ENCODE peak calls at places on chromosomes 4 and X, in nine cellular contexts. One of them, this sample, is unnamed.

GRCh38 chr4:61740950-61741638 is 541.0 kb downstream of the ADGRL3 start:
- DNase-seq in upper lobe of left lung: no peak
- DNase-seq in transverse colon: no peak
- DNase-seq in HepG2: no peak
- DNase-seq in K562: no peak
- DNase-seq in esophagus muscularis mucosa: no peak
- DNase-seq in ovary: no peak
- DNase-seq in sigmoid colon: no peak
- DNase-seq in tibial nerve: no peak
- DNase-seq in this sample: no peak

GRCh38 chrX:132490086-132490419 is 1.2 kb upstream of the MBNL3 start:
- DNase-seq in upper lobe of left lung: no peak
- DNase-seq in transverse colon: peak; percentile 18
- DNase-seq in HepG2: peak; percentile 41
- DNase-seq in K562: no peak
- DNase-seq in esophagus muscularis mucosa: no peak
- DNase-seq in ovary: no peak
- DNase-seq in sigmoid colon: no peak
- DNase-seq in tibial nerve: no peak
- DNase-seq in this sample: no peak

GRCh38 chrX:2933125-2933900 is 4.2 kb upstream of the ARSD start:
- DNase-seq in upper lobe of left lung: peak; percentile 28
- DNase-seq in transverse colon: peak; percentile 46
- DNase-seq in HepG2: no peak
- DNase-seq in K562: no peak
- DNase-seq in esophagus muscularis mucosa: no peak
- DNase-seq in ovary: no peak
- DNase-seq in sigmoid colon: no peak
- DNase-seq in tibial nerve: no peak
- DNase-seq in this sample: no peak

GRCh38 chrX:129823115-129823514 is 20.6 kb downstream of the ZDHHC9 start:
- DNase-seq in upper lobe of left lung: peak; percentile 26
- DNase-seq in transverse colon: peak; percentile 38
- DNase-seq in HepG2: no peak
- DNase-seq in K562: peak; percentile 48
- DNase-seq in esophagus muscularis mucosa: no peak
- DNase-seq in ovary: peak; percentile 29
- DNase-seq in sigmoid colon: no peak
- DNase-seq in tibial nerve: no peak
- DNase-seq in this sample: peak; percentile 33

GRCh38 chrX:44770111-44770510 is 73.7 kb upstream of the DUSP21 start:
- DNase-seq in upper lobe of left lung: no peak
- DNase-seq in transverse colon: no peak
- DNase-seq in HepG2: no peak
- DNase-seq in K562: no peak
- DNase-seq in esophagus muscularis mucosa: no peak
- DNase-seq in ovary: no peak
- DNase-seq in sigmoid colon: no peak
- DNase-seq in tibial nerve: no peak
- DNase-seq in this sample: no peak

GRCh38 chrX:9253211-9253610 is 211.6 kb upstream of the TBL1X start:
- DNase-seq in upper lobe of left lung: no peak
- DNase-seq in transverse colon: no peak
- DNase-seq in HepG2: no peak
- DNase-seq in K562: no peak
- DNase-seq in esophagus muscularis mucosa: no peak
- DNase-seq in ovary: no peak
- DNase-seq in sigmoid colon: no peak
- DNase-seq in tibial nerve: no peak
- DNase-seq in this sample: no peak

GRCh38 chr4:141642068-141642467 is 5.7 kb downstream of the IL15 start:
- DNase-seq in upper lobe of left lung: no peak
- DNase-seq in transverse colon: no peak
- DNase-seq in HepG2: no peak
- DNase-seq in K562: no peak
- DNase-seq in esophagus muscularis mucosa: no peak
- DNase-seq in ovary: no peak
- DNase-seq in sigmoid colon: no peak
- DNase-seq in tibial nerve: no peak
- DNase-seq in this sample: no peak

GRCh38 chr4:16083217-16084191 is at the start of gene PROM1:
- DNase-seq in upper lobe of left lung: no peak
- DNase-seq in transverse colon: peak; percentile 60
- DNase-seq in HepG2: peak; percentile 3
- DNase-seq in K562: no peak
- DNase-seq in esophagus muscularis mucosa: peak; percentile 87
- DNase-seq in ovary: no peak
- DNase-seq in sigmoid colon: no peak
- DNase-seq in tibial nerve: no peak
- DNase-seq in this sample: peak; percentile 44

GRCh38 chr4:1360423-1361283 is 13.6 kb downstream of the UVSSA start:
- DNase-seq in upper lobe of left lung: no peak
- DNase-seq in transverse colon: no peak
- DNase-seq in HepG2: peak; percentile 68
- DNase-seq in K562: no peak
- DNase-seq in esophagus muscularis mucosa: no peak
- DNase-seq in ovary: peak; percentile 77
- DNase-seq in sigmoid colon: no peak
- DNase-seq in tibial nerve: no peak
- DNase-seq in this sample: no peak

GRCh38 chrX:120316587-120317283 is 5.5 kb upstream of the TMEM255A start:
- DNase-seq in upper lobe of left lung: no peak
- DNase-seq in transverse colon: no peak
- DNase-seq in HepG2: no peak
- DNase-seq in K562: no peak
- DNase-seq in esophagus muscularis mucosa: no peak
- DNase-seq in ovary: no peak
- DNase-seq in sigmoid colon: no peak
- DNase-seq in tibial nerve: no peak
- DNase-seq in this sample: no peak

GRCh38 chrX:12866451-12867377 is at the start of gene TLR7:
- DNase-seq in upper lobe of left lung: no peak
- DNase-seq in transverse colon: no peak
- DNase-seq in HepG2: no peak
- DNase-seq in K562: no peak
- DNase-seq in esophagus muscularis mucosa: no peak
- DNase-seq in ovary: no peak
- DNase-seq in sigmoid colon: no peak
- DNase-seq in tibial nerve: no peak
- DNase-seq in this sample: no peak

GRCh38 chrX:135421932-135422809 is at the start of gene SMIM10L2A:
- DNase-seq in upper lobe of left lung: no peak
- DNase-seq in transverse colon: no peak
- DNase-seq in HepG2: no peak
- DNase-seq in K562: peak; percentile 13
- DNase-seq in esophagus muscularis mucosa: no peak
- DNase-seq in ovary: no peak
- DNase-seq in sigmoid colon: no peak
- DNase-seq in tibial nerve: no peak
- DNase-seq in this sample: no peak

GRCh38 chr4:8832130-8832930 is 39.3 kb downstream of the HMX1 start:
- DNase-seq in upper lobe of left lung: peak; percentile 10
- DNase-seq in transverse colon: peak; percentile 1
- DNase-seq in HepG2: no peak
- DNase-seq in K562: no peak
- DNase-seq in esophagus muscularis mucosa: no peak
- DNase-seq in ovary: no peak
- DNase-seq in sigmoid colon: peak; percentile 40
- DNase-seq in tibial nerve: no peak
- DNase-seq in this sample: peak; percentile 20

GRCh38 chrX:9566150-9566621 is 101.3 kb downstream of the TBL1X start:
- DNase-seq in upper lobe of left lung: peak; percentile 41
- DNase-seq in transverse colon: peak; percentile 51
- DNase-seq in HepG2: peak; percentile 65
- DNase-seq in K562: peak; percentile 8
- DNase-seq in esophagus muscularis mucosa: no peak
- DNase-seq in ovary: peak; percentile 76
- DNase-seq in sigmoid colon: peak; percentile 83
- DNase-seq in tibial nerve: peak; percentile 16
- DNase-seq in this sample: peak; percentile 43

GRCh38 chrX:150365051-150365952 is 2.2 kb downstream of the MAMLD1 start:
- DNase-seq in upper lobe of left lung: peak; percentile 61
- DNase-seq in transverse colon: peak; percentile 65
- DNase-seq in HepG2: no peak
- DNase-seq in K562: peak; percentile 47
- DNase-seq in esophagus muscularis mucosa: no peak
- DNase-seq in ovary: peak; percentile 87
- DNase-seq in sigmoid colon: peak; percentile 87
- DNase-seq in tibial nerve: peak; percentile 56
- DNase-seq in this sample: peak; percentile 64

GRCh38 chr4:23819041-23819511 is 70.8 kb downstream of the PPARGC1A start:
- DNase-seq in upper lobe of left lung: no peak
- DNase-seq in transverse colon: no peak
- DNase-seq in HepG2: no peak
- DNase-seq in K562: no peak
- DNase-seq in esophagus muscularis mucosa: no peak
- DNase-seq in ovary: no peak
- DNase-seq in sigmoid colon: no peak
- DNase-seq in tibial nerve: no peak
- DNase-seq in this sample: no peak

GRCh38 chr4:55947254-55947882 is 1.4 kb upstream of the CEP135 start:
- DNase-seq in upper lobe of left lung: no peak
- DNase-seq in transverse colon: peak; percentile 13
- DNase-seq in HepG2: no peak
- DNase-seq in K562: no peak
- DNase-seq in esophagus muscularis mucosa: no peak
- DNase-seq in ovary: no peak
- DNase-seq in sigmoid colon: no peak
- DNase-seq in tibial nerve: no peak
- DNase-seq in this sample: no peak

DNA sequence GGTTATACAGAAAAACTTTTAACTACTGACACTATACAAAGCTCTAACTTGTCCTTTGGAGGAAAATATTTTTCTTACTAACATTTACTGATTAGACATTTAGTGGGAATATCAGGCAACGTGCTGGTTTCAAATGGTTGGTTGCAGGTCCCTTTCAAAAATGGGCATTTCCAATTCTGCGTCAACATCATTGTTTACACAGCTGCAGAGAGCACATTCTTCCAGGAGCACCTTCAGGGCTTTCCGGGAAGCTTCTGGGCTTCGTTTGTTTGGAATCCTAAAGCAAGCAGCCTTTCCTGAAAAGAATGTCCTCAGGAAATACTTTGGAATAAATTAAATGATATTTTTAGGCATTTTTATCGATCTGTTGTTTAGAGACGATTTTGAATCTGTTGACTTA is 289.7 kb downstream of the TRIML1 start:
- DNase-seq in upper lobe of left lung: no peak
- DNase-seq in transverse colon: no peak
- DNase-seq in HepG2: no peak
- DNase-seq in K562: no peak
- DNase-seq in esophagus muscularis mucosa: no peak
- DNase-seq in ovary: no peak
- DNase-seq in sigmoid colon: no peak
- DNase-seq in tibial nerve: no peak
- DNase-seq in this sample: no peak
- H3K4me1 ChIP-seq in upper lobe of left lung: peaks cover 5% of the 10 kb centered on the region
- H3K4me1 ChIP-seq in transverse colon: no peaks in the 10 kb centered on the region
- H3K4me1 ChIP-seq in HepG2: no peaks in the 10 kb centered on the region
- H3K4me1 ChIP-seq in K562: no peaks in the 10 kb centered on the region
- H3K4me1 ChIP-seq in esophagus muscularis mucosa: no peaks in the 10 kb centered on the region
- H3K4me1 ChIP-seq in ovary: no peaks in the 10 kb centered on the region
- H3K4me1 ChIP-seq in sigmoid colon: no peaks in the 10 kb centered on the region
- H3K4me1 ChIP-seq in tibial nerve: no peaks in the 10 kb centered on the region
- H3K4me1 ChIP-seq in this sample: no peaks in the 10 kb centered on the region

DNA sequence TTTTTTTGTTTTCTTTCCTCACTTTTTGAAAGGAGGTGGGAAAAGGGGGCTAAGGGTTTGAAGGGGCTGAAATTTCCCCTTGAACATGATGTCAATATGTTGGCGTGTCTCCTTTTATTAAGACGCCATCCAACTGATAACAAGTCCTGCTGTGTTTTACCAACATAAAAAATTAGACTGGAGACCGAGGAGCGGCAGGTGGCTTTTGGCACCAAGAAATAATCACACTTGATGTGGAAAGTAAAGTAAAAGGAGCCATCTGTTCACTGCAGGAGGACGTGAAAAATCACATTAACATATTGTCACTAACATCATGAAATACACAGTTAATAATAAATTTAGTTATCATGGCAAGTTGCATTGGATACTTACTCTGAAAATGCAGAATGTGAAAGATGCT is 5.5 kb upstream of the GK2 start:
- DNase-seq in upper lobe of left lung: no peak
- DNase-seq in transverse colon: no peak
- DNase-seq in HepG2: no peak
- DNase-seq in K562: no peak
- DNase-seq in esophagus muscularis mucosa: no peak
- DNase-seq in ovary: no peak
- DNase-seq in sigmoid colon: no peak
- DNase-seq in tibial nerve: no peak
- DNase-seq in this sample: no peak
- TF ChIP-seq EP300 in upper lobe of left lung: no peak
- TF ChIP-seq EP300 in transverse colon: no peak
- TF ChIP-seq EP300 in HepG2: no peak
- TF ChIP-seq EP300 in K562: no peak
- TF ChIP-seq EP300 in esophagus muscularis mucosa: no peak
- TF ChIP-seq EP300 in ovary: no peak
- TF ChIP-seq EP300 in sigmoid colon: no peak
- TF ChIP-seq EP300 in tibial nerve: no peak
- TF ChIP-seq EP300 in this sample: no peak

DNA sequence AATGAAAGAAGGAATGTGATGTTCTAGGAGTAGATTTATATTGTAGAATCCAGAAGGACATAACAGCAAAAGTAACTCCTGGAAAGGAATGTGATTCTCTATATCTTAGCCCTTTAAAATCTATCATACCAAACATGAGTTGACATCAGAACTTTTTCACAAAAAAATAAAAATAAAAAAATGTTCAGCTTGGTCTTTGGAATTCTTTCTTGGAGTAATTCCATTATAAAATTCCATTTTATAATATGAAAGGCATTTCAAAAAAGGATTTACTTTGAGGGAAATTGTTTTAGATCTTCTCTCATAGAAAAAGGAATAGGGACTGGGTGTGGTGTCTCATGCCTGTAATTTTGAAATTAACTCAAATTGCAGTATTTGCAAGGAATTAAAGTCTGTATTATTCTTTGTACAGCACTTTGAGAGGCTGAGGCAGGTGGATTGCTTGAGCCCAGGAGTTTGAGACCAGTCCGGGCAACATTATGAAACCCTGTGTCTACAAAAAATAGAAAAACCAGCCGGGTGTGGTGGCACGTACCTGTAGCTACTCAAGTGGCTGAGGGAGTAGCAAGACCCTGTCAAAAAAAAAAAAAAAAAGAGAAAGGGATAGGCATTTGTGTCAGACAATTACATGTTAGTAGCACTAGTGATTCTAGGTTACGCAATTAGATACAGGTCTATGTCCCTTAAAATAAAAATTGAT is 134.9 kb downstream of the SLC4A4 start:
- DNase-seq in upper lobe of left lung: no peak
- DNase-seq in transverse colon: no peak
- DNase-seq in HepG2: no peak
- DNase-seq in K562: no peak
- DNase-seq in esophagus muscularis mucosa: no peak
- DNase-seq in ovary: no peak
- DNase-seq in sigmoid colon: no peak
- DNase-seq in tibial nerve: no peak
- DNase-seq in this sample: no peak
- TF ChIP-seq CTCF in upper lobe of left lung: no peak
- TF ChIP-seq CTCF in transverse colon: no peak
- TF ChIP-seq CTCF in HepG2: no peak
- TF ChIP-seq CTCF in K562: no peak
- TF ChIP-seq CTCF in esophagus muscularis mucosa: no peak
- TF ChIP-seq CTCF in ovary: no peak
- TF ChIP-seq CTCF in sigmoid colon: no peak
- TF ChIP-seq CTCF in tibial nerve: no peak
- TF ChIP-seq CTCF in this sample: no peak

GRCh38 chr4:138051157-138051556 is 191.0 kb downstream of the SLC7A11 start:
- DNase-seq in upper lobe of left lung: no peak
- DNase-seq in transverse colon: no peak
- DNase-seq in HepG2: no peak
- DNase-seq in K562: no peak
- DNase-seq in esophagus muscularis mucosa: no peak
- DNase-seq in ovary: no peak
- DNase-seq in sigmoid colon: no peak
- DNase-seq in tibial nerve: no peak
- DNase-seq in this sample: no peak
- H3K4me1 ChIP-seq in upper lobe of left lung: no peaks in the 10 kb centered on the region
- H3K4me1 ChIP-seq in transverse colon: no peaks in the 10 kb centered on the region
- H3K4me1 ChIP-seq in HepG2: no peaks in the 10 kb centered on the region
- H3K4me1 ChIP-seq in K562: peaks cover 4% of the 10 kb centered on the region
- H3K4me1 ChIP-seq in esophagus muscularis mucosa: peaks cover 14% of the 10 kb centered on the region
- H3K4me1 ChIP-seq in ovary: no peaks in the 10 kb centered on the region
- H3K4me1 ChIP-seq in sigmoid colon: peaks cover 19% of the 10 kb centered on the region
- H3K4me1 ChIP-seq in tibial nerve: no peaks in the 10 kb centered on the region
- H3K4me1 ChIP-seq in this sample: no peaks in the 10 kb centered on the region

This sample was measured in stomach.